ENCODE peak calls at places on chromosomes 2 and 18, in four cellular contexts. K is upper lobe of right lung, C is PC-9, Y is lower lobe of right lung. Z is an unnamed sample.

GRCh38 chr2:217061916-217062315 is 202.1 kb upstream of the TNP1 start:
- DNase-seq in C (no peak), K (no peak), Y (no peak), Z (no peak)

GRCh38 chr2:199404841-199405240 is 52.9 kb downstream of the SATB2 start:
- DNase-seq in K (no peak), C (no peak), Y (no peak), Z (no peak)

GRCh38 chr2:149507933-149508332 is 79.6 kb downstream of the MMADHC start:
- DNase-seq in K (no peak), C (no peak), Y (no peak), Z (no peak)

GRCh38 chr2:119702918-119703401 is 24.0 kb downstream of the TMEM177 start:
- DNase-seq in Y (peak), C (peak), K (peak), Z (no peak)

GRCh38 chr2:86750240-86750839 is 30.2 kb downstream of the RMND5A start:
- DNase-seq in K (no peak), Y (no peak), C (no peak), Z (no peak)

GRCh38 chr18:76414936-76415621 is 80.0 kb downstream of the ZNF516 start:
- DNase-seq in Y (no peak), K (no peak), C (no peak), Z (peak)

GRCh38 chr2:229914182-229914581 is 7.6 kb downstream of the TRIP12 start:
- DNase-seq in Y (no peak), C (no peak), K (no peak), Z (no peak)

GRCh38 chr2:232713505-232713904 is 16.4 kb downstream of the GIGYF2 start:
- DNase-seq in Y (no peak), C (no peak), K (no peak), Z (no peak)

GRCh38 chr2:209977386-209978239 is 24.8 kb upstream of the RPE start:
- DNase-seq in C (no peak), Y (no peak), K (no peak), Z (no peak)
- TF ChIP-seq CTCF in C (peak), Y (peak), K (peak), Z (no peak)

GRCh38 chr2:237617305-237617982 is 9.9 kb upstream of the LRRFIP1 start:
- DNase-seq in K (peak), C (no peak), Y (no peak), Z (no peak)

GRCh38 chr2:237614151-237614720 is 13.2 kb upstream of the LRRFIP1 start:
- DNase-seq in K (no peak), Y (no peak), C (peak), Z (peak)

GRCh38 chr2:237616373-237617304 is 10.7 kb upstream of the LRRFIP1 start:
- DNase-seq in K (no peak), C (no peak), Y (no peak), Z (peak)

GRCh38 chr2:237613679-237614078 is 13.7 kb upstream of the LRRFIP1 start:
- DNase-seq in C (no peak), Y (no peak), K (no peak), Z (no peak)

GRCh38 chr2:237615631-237616249 is 11.6 kb upstream of the LRRFIP1 start:
- DNase-seq in C (no peak), Y (no peak), K (peak), Z (no peak)
- H3K27ac ChIP-seq in C (no peak), Y (peak), K (peak), Z (peak)

GRCh38 chr2:68357608-68358337 is 7.3 kb upstream of the PLEK start:
- DNase-seq in C (peak), Y (no peak), K (no peak), Z (no peak)
- TF ChIP-seq CTCF in C (peak), Y (peak), K (peak), Z (no peak)

GRCh38 chr2:186518945-186519344 is 32.9 kb downstream of the ZC3H15 start:
- DNase-seq in C (no peak), K (no peak), Y (no peak), Z (no peak)
- H3K27ac ChIP-seq in C (no peak), K (no peak), Y (no peak), Z (no peak)

DNA sequence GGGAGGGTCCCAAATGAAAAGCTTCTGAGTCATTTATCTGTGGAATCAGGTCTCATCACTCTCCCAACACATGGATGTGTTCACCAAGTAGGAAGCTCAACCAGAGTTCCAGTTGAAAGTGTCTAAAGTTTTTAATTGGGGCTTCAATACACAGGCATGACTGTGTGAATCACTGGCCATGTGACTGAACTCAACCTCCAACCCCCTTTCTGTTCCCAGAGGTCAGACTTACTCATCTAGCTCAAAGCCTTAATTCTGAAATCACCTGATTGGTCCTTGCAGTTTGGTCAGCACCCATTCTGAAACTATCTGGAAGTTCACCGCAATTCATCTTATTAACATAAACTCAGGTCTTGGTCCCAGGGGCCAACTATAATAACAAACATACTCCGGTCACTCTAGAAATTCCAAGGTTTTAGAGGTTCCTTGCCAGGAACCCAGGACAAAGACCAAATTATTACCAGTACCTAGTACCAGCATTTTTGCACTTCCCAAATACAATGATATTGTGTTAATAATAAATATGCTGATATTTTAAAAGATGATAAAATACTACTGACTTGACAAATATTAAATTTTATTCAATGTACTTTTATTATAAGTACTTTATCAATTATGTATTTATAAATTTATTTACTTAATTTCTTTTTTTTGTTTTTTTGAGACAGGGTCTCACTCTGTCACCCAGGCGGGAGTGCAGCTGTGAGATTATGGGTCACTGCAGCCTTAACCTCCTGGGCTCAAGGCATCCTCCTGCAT is 10.7 kb upstream of the RBM45 start:
- DNase-seq in C (no peak), Y (no peak), K (no peak), Z (no peak)
- TF ChIP-seq CTCF in C (no peak), Y (no peak), K (no peak), Z (no peak)

DNA sequence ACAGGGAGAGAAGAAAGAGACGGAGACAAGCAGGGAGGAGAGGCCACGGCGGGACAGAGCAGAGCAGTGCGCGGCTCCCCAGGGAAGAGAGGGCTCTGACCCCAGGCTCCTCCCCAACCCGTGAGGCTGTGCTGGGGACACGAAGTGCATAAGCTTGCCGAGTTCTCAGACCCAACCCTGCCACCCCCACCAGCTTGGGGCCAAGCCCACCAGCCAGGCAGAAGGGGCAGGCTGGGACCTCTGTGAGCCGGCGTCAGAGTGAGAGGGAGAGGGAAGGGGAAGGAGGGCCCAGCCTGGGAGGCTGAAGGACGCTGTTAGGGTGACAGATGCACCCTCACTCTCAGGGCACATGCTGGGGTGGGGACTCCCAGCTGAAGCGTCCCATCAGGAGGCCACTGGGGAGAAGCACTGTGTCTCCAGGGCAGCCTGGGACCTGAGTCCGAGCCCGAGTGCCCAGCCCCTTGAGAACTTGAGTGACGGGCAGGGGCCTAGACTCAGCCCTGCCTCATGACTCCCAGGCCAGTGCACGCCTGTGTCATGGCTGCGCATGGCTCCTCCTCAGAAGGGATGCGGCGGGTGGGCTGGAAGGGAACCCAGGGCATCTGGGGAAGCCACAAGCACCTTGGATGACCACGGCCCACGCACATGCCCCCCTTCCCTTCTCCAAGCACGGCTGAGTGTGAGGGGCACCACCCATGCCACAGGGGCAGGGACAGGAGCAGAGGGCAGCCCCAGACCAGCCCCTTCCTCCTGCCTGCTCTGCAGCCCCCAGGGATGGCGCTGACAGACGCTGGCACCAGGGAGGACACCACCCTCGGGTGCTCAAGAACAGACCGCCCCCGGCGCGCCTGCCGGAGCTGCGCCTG is 31.0 kb downstream of the MTERF4 start:
- DNase-seq in Y (no peak), K (no peak), C (no peak), Z (no peak)
- H3K27ac ChIP-seq in Y (no peak), K (no peak), C (no peak), Z (no peak)

GRCh38 chr18:72652990-72653593 is 109.0 kb upstream of the CBLN2 start:
- DNase-seq in K (no peak), C (peak), Y (no peak), Z (no peak)
- TF ChIP-seq CTCF in K (peak), C (peak), Y (peak), Z (no peak)

GRCh38 chr2:173909846-173910245 is 55.3 kb downstream of the SP3 start:
- DNase-seq in C (no peak), Y (no peak), K (no peak), Z (no peak)

DNA sequence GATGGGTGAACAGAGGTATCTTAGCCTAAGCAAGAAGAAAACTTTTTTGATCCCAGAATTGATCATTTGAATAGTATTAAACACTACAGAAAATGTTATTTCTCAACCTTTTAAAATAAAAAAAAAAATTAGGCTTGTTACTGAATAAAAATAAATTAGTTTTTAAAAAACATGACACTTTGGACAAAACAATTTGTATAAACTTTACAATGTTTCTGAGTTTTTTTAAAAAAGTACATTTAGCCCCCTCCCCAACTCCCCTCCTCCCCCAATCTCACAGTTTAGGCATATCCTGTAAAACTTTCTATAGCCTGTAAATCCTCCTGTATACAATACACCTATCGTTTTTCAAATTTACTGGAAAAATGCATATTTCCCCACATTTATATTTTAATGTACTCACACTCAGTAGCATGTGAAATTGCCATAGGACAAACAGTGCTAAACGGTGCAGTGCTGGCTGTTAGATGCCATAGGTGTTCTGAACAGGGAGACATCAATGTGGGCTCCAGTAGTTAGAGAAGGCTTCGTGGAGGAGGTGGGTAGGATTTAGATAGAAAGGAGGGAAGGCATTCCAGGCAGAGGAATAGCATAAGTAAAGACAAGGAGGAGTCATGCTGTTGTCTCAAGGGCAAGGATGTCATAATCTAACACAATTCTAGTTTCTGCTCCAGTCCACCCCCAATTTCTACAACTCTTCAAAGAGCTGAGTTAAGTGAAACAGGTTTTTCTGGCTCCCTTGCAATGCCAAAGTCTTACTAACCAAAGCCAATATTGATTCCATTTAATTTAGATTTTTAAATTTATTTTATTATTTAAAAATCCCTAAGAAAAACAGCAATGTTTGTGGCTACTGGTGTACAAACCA is 50.9 kb downstream of the SP3 start:
- DNase-seq in K (no peak), Y (no peak), C (no peak), Z (no peak)
- H3K27ac ChIP-seq in K (no peak), Y (no peak), C (no peak), Z (no peak)